ENCODE peak calls at places on chromosome 2, in four cellular contexts. One of them, this sample, is unnamed.

GRCh38 chr2:177329035-177329434 is 63.5 kb upstream of the AGPS start:
- DNase-seq in aorta: no peak
- DNase-seq in BE2C: no peak
- DNase-seq in sigmoid colon: no peak
- DNase-seq in this sample: no peak

GRCh38 chr2:161358838-161359237 is 50.6 kb downstream of the PSMD14 start:
- DNase-seq in aorta: no peak
- DNase-seq in BE2C: no peak
- DNase-seq in sigmoid colon: no peak
- DNase-seq in this sample: no peak

GRCh38 chr2:181904022-181904632 is 12.6 kb downstream of the ITPRID2 start:
- DNase-seq in aorta: no peak
- DNase-seq in BE2C: no peak
- DNase-seq in sigmoid colon: no peak
- DNase-seq in this sample: no peak

GRCh38 chr2:112692914-112693313 is 27.9 kb upstream of the NT5DC4 start:
- DNase-seq in aorta: no peak
- DNase-seq in BE2C: no peak
- DNase-seq in sigmoid colon: peak; percentile 40
- DNase-seq in this sample: no peak

GRCh38 chr2:201965550-201965949 is 68.1 kb upstream of the FZD7 start:
- DNase-seq in aorta: no peak
- DNase-seq in BE2C: no peak
- DNase-seq in sigmoid colon: no peak
- DNase-seq in this sample: no peak

GRCh38 chr2:16462965-16463364 is 202.7 kb downstream of the CYRIA start:
- DNase-seq in aorta: no peak
- DNase-seq in BE2C: no peak
- DNase-seq in sigmoid colon: no peak
- DNase-seq in this sample: no peak

GRCh38 chr2:696999-697627 is 19.9 kb upstream of the TMEM18 start:
- DNase-seq in aorta: no peak
- DNase-seq in BE2C: no peak
- DNase-seq in sigmoid colon: no peak
- DNase-seq in this sample: no peak

GRCh38 chr2:207129821-207130220 is 35.9 kb downstream of the KLF7 start:
- DNase-seq in aorta: no peak
- DNase-seq in BE2C: no peak
- DNase-seq in sigmoid colon: no peak
- DNase-seq in this sample: no peak

GRCh38 chr2:619964-620363 is 57.2 kb downstream of the TMEM18 start:
- DNase-seq in aorta: no peak
- DNase-seq in BE2C: no peak
- DNase-seq in sigmoid colon: no peak
- DNase-seq in this sample: no peak

GRCh38 chr2:23404426-23404825 is 19.4 kb downstream of the KLHL29 start:
- DNase-seq in aorta: no peak
- DNase-seq in BE2C: peak; percentile 73
- DNase-seq in sigmoid colon: peak; percentile 71
- DNase-seq in this sample: no peak

GRCh38 chr2:219539295-219539788 is 4.3 kb downstream of the CHPF start:
- DNase-seq in aorta: no peak
- DNase-seq in BE2C: no peak
- DNase-seq in sigmoid colon: no peak
- DNase-seq in this sample: no peak

GRCh38 chr2:232325324-232326273 is 53.0 kb upstream of the ALPP start:
- DNase-seq in aorta: peak; percentile 89
- DNase-seq in BE2C: peak; percentile 65
- DNase-seq in sigmoid colon: peak; percentile 67
- DNase-seq in this sample: peak; percentile 76

GRCh38 chr2:20533993-20534591 is 87.2 kb downstream of the RHOB start:
- DNase-seq in aorta: peak; percentile 65
- DNase-seq in BE2C: no peak
- DNase-seq in sigmoid colon: no peak
- DNase-seq in this sample: no peak

GRCh38 chr2:205930209-205930608 is 155.8 kb downstream of the INO80D start:
- DNase-seq in aorta: no peak
- DNase-seq in BE2C: no peak
- DNase-seq in sigmoid colon: no peak
- DNase-seq in this sample: no peak

GRCh38 chr2:154484338-154485099 is 214.0 kb upstream of the KCNJ3 start:
- DNase-seq in aorta: no peak
- DNase-seq in BE2C: no peak
- DNase-seq in sigmoid colon: no peak
- DNase-seq in this sample: no peak

GRCh38 chr2:40746150-40746549 is 294.3 kb upstream of the SLC8A1 start:
- DNase-seq in aorta: no peak
- DNase-seq in BE2C: no peak
- DNase-seq in sigmoid colon: no peak
- DNase-seq in this sample: no peak

GRCh38 chr2:64205415-64205814 is 61.2 kb upstream of the PELI1 start:
- DNase-seq in aorta: no peak
- DNase-seq in BE2C: no peak
- DNase-seq in sigmoid colon: no peak
- DNase-seq in this sample: no peak

GRCh38 chr2:207143474-207144190 is 22.1 kb downstream of the KLF7 start:
- DNase-seq in aorta: peak; percentile 83
- DNase-seq in BE2C: peak; percentile 61
- DNase-seq in sigmoid colon: peak; percentile 90
- DNase-seq in this sample: peak; percentile 79

GRCh38 chr2:198615972-198616371 is 811.6 kb downstream of the PLCL1 start:
- DNase-seq in aorta: no peak
- DNase-seq in BE2C: no peak
- DNase-seq in sigmoid colon: no peak
- DNase-seq in this sample: no peak

GRCh38 chr2:174678395-174678794 is 80.8 kb upstream of the WIPF1 start:
- DNase-seq in aorta: no peak
- DNase-seq in BE2C: no peak
- DNase-seq in sigmoid colon: no peak
- DNase-seq in this sample: no peak

GRCh38 chr2:188435115-188435514 is 143.4 kb downstream of the GULP1 start:
- DNase-seq in aorta: no peak
- DNase-seq in BE2C: no peak
- DNase-seq in sigmoid colon: no peak
- DNase-seq in this sample: no peak

GRCh38 chr2:132256251-132256902 is 94.6 kb upstream of the ANKRD30BL start:
- DNase-seq in aorta: peak; percentile 65
- DNase-seq in BE2C: no peak
- DNase-seq in sigmoid colon: no peak
- DNase-seq in this sample: peak; percentile 48
- H3K4me3 ChIP-seq in aorta: no peak overlapping the region
- H3K4me3 ChIP-seq in BE2C: no peak overlapping the region
- H3K4me3 ChIP-seq in sigmoid colon: no peak overlapping the region
- H3K4me3 ChIP-seq in this sample: no peak overlapping the region

DNA sequence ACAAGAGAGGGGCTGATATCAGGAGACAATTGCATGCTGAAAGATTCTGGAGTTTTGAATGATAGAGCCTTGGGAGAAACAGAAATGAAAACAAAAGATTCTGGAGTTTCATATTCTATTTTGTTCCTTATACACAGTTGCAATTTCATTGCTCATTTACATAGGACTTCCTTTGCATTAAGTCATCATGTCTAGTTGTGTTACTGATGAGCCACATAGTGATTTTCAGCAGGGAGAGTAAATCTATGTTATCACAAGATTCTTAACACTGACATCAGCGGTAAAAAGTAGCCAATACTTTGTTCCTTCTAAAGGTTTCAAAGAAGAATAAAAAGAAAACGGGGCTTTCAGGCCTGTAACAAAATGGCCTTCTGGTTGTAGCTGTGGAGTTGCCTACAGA is 7.1 kb downstream of the ADAM17 start:
- DNase-seq in aorta: no peak
- DNase-seq in BE2C: no peak
- DNase-seq in sigmoid colon: no peak
- DNase-seq in this sample: no peak
- H3K4me3 ChIP-seq in aorta: no peak overlapping the region
- H3K4me3 ChIP-seq in BE2C: no peak overlapping the region
- H3K4me3 ChIP-seq in sigmoid colon: no peak overlapping the region
- H3K4me3 ChIP-seq in this sample: no peak overlapping the region

DNA sequence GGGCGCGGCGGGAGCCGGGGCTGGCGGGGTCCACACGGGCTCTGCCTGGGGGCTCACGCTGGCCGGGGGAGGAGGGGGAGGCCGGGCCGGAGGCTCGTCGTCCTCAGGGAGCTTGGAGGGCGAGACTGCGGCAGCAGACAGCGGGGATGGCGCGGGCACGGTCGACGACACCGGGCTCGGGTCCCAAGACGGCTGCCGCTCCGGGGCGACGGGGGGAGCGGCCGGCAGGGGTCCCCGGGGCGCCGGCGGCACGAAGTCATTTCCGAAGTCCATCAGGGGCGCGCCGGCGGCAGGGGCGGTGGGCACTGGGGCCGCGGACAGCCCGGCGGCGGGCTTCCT is 488 bp downstream of the RTN4 start:
- DNase-seq in aorta: no peak
- DNase-seq in BE2C: no peak
- DNase-seq in sigmoid colon: no peak
- DNase-seq in this sample: no peak
- H3K4me3 ChIP-seq in aorta: peak overlapping the region; percentile 85
- H3K4me3 ChIP-seq in BE2C: peak overlapping the region; percentile 84
- H3K4me3 ChIP-seq in sigmoid colon: peak overlapping the region; percentile 95
- H3K4me3 ChIP-seq in this sample: peak overlapping the region; percentile 98

GRCh38 chr2:86703704-86704370 is 16.3 kb upstream of the RMND5A start:
- DNase-seq in aorta: peak; percentile 52
- DNase-seq in BE2C: peak; percentile 6
- DNase-seq in sigmoid colon: no peak
- DNase-seq in this sample: no peak
- H3K4me3 ChIP-seq in aorta: no peak overlapping the region
- H3K4me3 ChIP-seq in BE2C: no peak overlapping the region
- H3K4me3 ChIP-seq in sigmoid colon: no peak overlapping the region
- H3K4me3 ChIP-seq in this sample: no peak overlapping the region

GRCh38 chr2:200310545-200310971 is 4.1 kb downstream of the SPATS2L start:
- DNase-seq in aorta: no peak
- DNase-seq in BE2C: no peak
- DNase-seq in sigmoid colon: no peak
- DNase-seq in this sample: no peak

GRCh38 chr2:200311139-200311538 is 4.6 kb downstream of the SPATS2L start:
- DNase-seq in aorta: no peak
- DNase-seq in BE2C: no peak
- DNase-seq in sigmoid colon: no peak
- DNase-seq in this sample: no peak

GRCh38 chr2:200308421-200309295 is 2.2 kb downstream of the SPATS2L start:
- DNase-seq in aorta: no peak
- DNase-seq in BE2C: no peak
- DNase-seq in sigmoid colon: no peak
- DNase-seq in this sample: no peak

GRCh38 chr2:200308001-200308400 is 1.5 kb downstream of the SPATS2L start:
- DNase-seq in aorta: no peak
- DNase-seq in BE2C: no peak
- DNase-seq in sigmoid colon: no peak
- DNase-seq in this sample: no peak

DNA sequence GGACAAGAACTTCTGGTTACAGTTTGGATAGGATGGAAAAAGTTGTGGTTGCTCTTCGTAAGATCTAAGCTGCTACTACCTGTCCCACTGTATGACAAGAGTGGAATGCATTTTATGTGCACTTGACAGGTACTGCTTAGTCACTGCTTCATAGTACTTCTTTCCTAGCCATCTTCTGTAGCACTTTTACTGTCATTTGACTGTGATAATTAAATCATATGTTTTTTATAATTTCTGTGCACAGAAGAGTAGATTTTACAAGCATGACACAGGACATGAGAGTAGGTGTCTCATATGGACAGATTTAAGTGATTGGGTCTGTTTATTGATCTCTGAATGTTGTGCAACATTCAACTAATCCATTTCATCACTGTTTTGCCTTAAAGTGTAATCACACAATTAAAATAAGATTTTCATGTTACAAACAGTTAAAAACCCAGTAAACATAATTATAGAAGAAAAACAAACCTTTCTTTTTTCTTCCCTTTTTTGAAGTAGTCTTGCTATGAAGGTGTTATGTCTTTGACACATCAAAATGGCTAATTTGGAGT is 2.9 kb downstream of the SPATS2L start:
- DNase-seq in aorta: no peak
- DNase-seq in BE2C: no peak
- DNase-seq in sigmoid colon: no peak
- DNase-seq in this sample: no peak
- H3K4me3 ChIP-seq in aorta: no peak overlapping the region
- H3K4me3 ChIP-seq in BE2C: peak overlapping the region; percentile 76
- H3K4me3 ChIP-seq in sigmoid colon: no peak overlapping the region
- H3K4me3 ChIP-seq in this sample: no peak overlapping the region

GRCh38 chr2:217936952-217937351 is 65.8 kb downstream of the TNS1 start:
- DNase-seq in aorta: no peak
- DNase-seq in BE2C: no peak
- DNase-seq in sigmoid colon: no peak
- DNase-seq in this sample: no peak
- H3K4me3 ChIP-seq in aorta: peak overlapping the region; percentile 35
- H3K4me3 ChIP-seq in BE2C: no peak overlapping the region
- H3K4me3 ChIP-seq in sigmoid colon: peak overlapping the region; percentile 85
- H3K4me3 ChIP-seq in this sample: peak overlapping the region; percentile 22

GRCh38 chr2:215431778-215432758 is 3.8 kb downstream of the FN1 start:
- DNase-seq in aorta: no peak
- DNase-seq in BE2C: no peak
- DNase-seq in sigmoid colon: no peak
- DNase-seq in this sample: no peak
- H3K4me3 ChIP-seq in aorta: no peak overlapping the region
- H3K4me3 ChIP-seq in BE2C: no peak overlapping the region
- H3K4me3 ChIP-seq in sigmoid colon: no peak overlapping the region
- H3K4me3 ChIP-seq in this sample: no peak overlapping the region

DNA sequence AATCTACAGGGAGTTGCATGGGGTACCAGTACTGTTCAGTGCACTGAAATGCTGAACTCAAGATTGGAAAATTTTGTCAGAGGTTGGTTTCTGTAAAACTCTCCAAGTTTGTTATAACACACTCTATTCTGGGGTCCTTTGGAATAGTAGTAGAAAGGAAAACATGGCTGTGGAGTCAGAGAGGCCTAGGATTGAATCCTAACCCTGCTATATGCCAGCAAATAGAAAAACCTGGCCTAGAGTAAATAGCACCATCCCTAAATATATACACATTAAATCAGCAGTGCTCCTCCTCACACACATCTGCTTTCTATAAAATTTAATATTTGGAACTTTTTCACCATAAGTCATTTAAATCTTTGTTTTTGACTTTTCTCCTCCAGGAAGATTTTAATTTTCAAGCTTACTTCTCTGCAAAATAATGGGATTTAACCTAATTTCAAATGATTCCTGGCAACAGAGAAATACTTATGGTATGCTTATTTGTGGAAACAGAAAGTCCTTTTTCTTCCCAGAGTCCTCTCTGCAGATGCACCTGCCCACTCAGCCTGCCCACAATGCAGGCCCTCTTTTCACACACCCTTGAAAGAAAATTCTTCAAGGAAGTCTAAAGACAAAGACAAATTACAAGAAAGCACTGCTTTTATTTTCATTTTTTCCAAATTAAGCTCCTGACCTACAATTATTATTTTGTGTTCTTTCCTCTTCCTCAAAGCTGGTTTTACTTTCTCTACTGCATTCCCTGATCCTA is 197.5 kb upstream of the LRRTM1 start:
- DNase-seq in aorta: no peak
- DNase-seq in BE2C: no peak
- DNase-seq in sigmoid colon: no peak
- DNase-seq in this sample: no peak
- H3K4me3 ChIP-seq in aorta: no peak overlapping the region
- H3K4me3 ChIP-seq in BE2C: no peak overlapping the region
- H3K4me3 ChIP-seq in sigmoid colon: no peak overlapping the region
- H3K4me3 ChIP-seq in this sample: no peak overlapping the region

GRCh38 chr2:203783496-203784203 is 77.2 kb downstream of the CD28 start:
- DNase-seq in aorta: no peak
- DNase-seq in BE2C: no peak
- DNase-seq in sigmoid colon: no peak
- DNase-seq in this sample: no peak
- H3K4me3 ChIP-seq in aorta: no peak overlapping the region
- H3K4me3 ChIP-seq in BE2C: no peak overlapping the region
- H3K4me3 ChIP-seq in sigmoid colon: no peak overlapping the region
- H3K4me3 ChIP-seq in this sample: no peak overlapping the region